ENCODE peak calls at places on chromosomes 11 and 22, in four cellular contexts. One of them, this sample, is unnamed.

GRCh38 chr22:42688241-42688913 is 32.3 kb downstream of the A4GALT start:
- DNase-seq in BJ: peak
- DNase-seq in prostate gland: peak
- DNase-seq in IMR-90: peak
- DNase-seq in this sample: peak

GRCh38 chr22:19845369-19845722 is 9.3 kb downstream of the GNB1L start:
- DNase-seq in BJ: no peak
- DNase-seq in prostate gland: no peak
- DNase-seq in IMR-90: no peak
- DNase-seq in this sample: no peak

GRCh38 chr11:134978388-134979088 is 566.5 kb upstream of the B3GAT1 start:
- DNase-seq in BJ: no peak
- DNase-seq in prostate gland: no peak
- DNase-seq in IMR-90: no peak
- DNase-seq in this sample: no peak

GRCh38 chr11:57762235-57762866 is 749 bp downstream of the CTNND1 start:
- DNase-seq in BJ: no peak
- DNase-seq in prostate gland: peak
- DNase-seq in IMR-90: no peak
- DNase-seq in this sample: no peak

GRCh38 chr11:2150206-2150847 is 10.7 kb downstream of the INS start:
- DNase-seq in BJ: no peak
- DNase-seq in prostate gland: no peak
- DNase-seq in IMR-90: peak
- DNase-seq in this sample: no peak

GRCh38 chr22:30250713-30251267 is 4.2 kb upstream of the LIF start:
- DNase-seq in BJ: no peak
- DNase-seq in prostate gland: no peak
- DNase-seq in IMR-90: peak
- DNase-seq in this sample: no peak

GRCh38 chr11:5831196-5831829 is 10.4 kb downstream of the OR52E6 start:
- DNase-seq in BJ: no peak
- DNase-seq in prostate gland: no peak
- DNase-seq in IMR-90: no peak
- DNase-seq in this sample: no peak

GRCh38 chr11:123588117-123588815 is 66.2 kb downstream of the SCN3B start:
- DNase-seq in BJ: no peak
- DNase-seq in prostate gland: no peak
- DNase-seq in IMR-90: no peak
- DNase-seq in this sample: no peak

GRCh38 chr11:113077379-113077778 is 116.2 kb downstream of the NCAM1 start:
- DNase-seq in BJ: no peak
- DNase-seq in prostate gland: no peak
- DNase-seq in IMR-90: no peak
- DNase-seq in this sample: no peak

GRCh38 chr11:22641559-22641958 is 15.9 kb upstream of the FANCF start:
- DNase-seq in BJ: no peak
- DNase-seq in prostate gland: no peak
- DNase-seq in IMR-90: no peak
- DNase-seq in this sample: no peak

GRCh38 chr11:69913591-69914285 is 94.5 kb upstream of the FGF3 start:
- DNase-seq in BJ: no peak
- DNase-seq in prostate gland: no peak
- DNase-seq in IMR-90: no peak
- DNase-seq in this sample: peak

GRCh38 chr11:14907411-14908213 is 15.6 kb upstream of the CYP2R1 start:
- DNase-seq in BJ: no peak
- DNase-seq in prostate gland: peak
- DNase-seq in IMR-90: peak
- DNase-seq in this sample: peak

GRCh38 chr22:32055069-32055468 is 12.0 kb downstream of the SLC5A1 start:
- DNase-seq in BJ: no peak
- DNase-seq in prostate gland: peak
- DNase-seq in IMR-90: no peak
- DNase-seq in this sample: no peak

GRCh38 chr11:132424433-132424832 is 1054.0 kb downstream of the NTM start:
- DNase-seq in BJ: no peak
- DNase-seq in prostate gland: no peak
- DNase-seq in IMR-90: no peak
- DNase-seq in this sample: no peak

GRCh38 chr11:77141034-77141433 is 13.0 kb downstream of the MYO7A start:
- DNase-seq in BJ: no peak
- DNase-seq in prostate gland: no peak
- DNase-seq in IMR-90: peak
- DNase-seq in this sample: no peak

GRCh38 chr11:8080069-8080670 is 841 bp upstream of the TUB start:
- DNase-seq in BJ: no peak
- DNase-seq in prostate gland: no peak
- DNase-seq in IMR-90: no peak
- DNase-seq in this sample: no peak

GRCh38 chr11:131579932-131580387 is 209.5 kb downstream of the NTM start:
- DNase-seq in BJ: no peak
- DNase-seq in prostate gland: no peak
- DNase-seq in IMR-90: peak
- DNase-seq in this sample: no peak

GRCh38 chr11:66639066-66639813 is 737 bp downstream of the RBM4 start:
- DNase-seq in BJ: no peak
- DNase-seq in prostate gland: no peak
- DNase-seq in IMR-90: peak
- DNase-seq in this sample: no peak
- TF ChIP-seq CTCF in BJ: peak
- TF ChIP-seq CTCF in prostate gland: no peak
- TF ChIP-seq CTCF in IMR-90: peak
- TF ChIP-seq CTCF in this sample: peak

DNA sequence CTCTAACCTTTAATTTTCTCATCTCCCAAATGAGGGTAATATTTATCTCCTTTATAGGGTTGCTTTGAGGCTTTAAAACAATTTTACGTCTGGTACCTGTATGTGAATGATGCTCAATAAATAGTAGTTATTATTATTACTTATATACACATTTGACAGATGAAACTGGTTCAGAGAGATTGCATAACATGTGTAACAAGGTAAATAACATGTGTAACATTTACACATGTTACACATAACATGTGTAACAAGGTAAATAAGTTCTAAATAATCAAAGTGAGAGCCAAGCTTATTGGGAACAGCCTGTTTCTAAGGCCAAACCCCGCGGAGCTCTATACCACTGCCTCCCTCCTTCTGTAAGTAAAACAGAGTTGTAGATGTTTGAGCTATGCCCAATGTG is 100.9 kb downstream of the MPPED2 start:
- DNase-seq in BJ: no peak
- DNase-seq in prostate gland: no peak
- DNase-seq in IMR-90: no peak
- DNase-seq in this sample: no peak
- TF ChIP-seq CTCF in BJ: no peak
- TF ChIP-seq CTCF in prostate gland: no peak
- TF ChIP-seq CTCF in IMR-90: no peak
- TF ChIP-seq CTCF in this sample: no peak

DNA sequence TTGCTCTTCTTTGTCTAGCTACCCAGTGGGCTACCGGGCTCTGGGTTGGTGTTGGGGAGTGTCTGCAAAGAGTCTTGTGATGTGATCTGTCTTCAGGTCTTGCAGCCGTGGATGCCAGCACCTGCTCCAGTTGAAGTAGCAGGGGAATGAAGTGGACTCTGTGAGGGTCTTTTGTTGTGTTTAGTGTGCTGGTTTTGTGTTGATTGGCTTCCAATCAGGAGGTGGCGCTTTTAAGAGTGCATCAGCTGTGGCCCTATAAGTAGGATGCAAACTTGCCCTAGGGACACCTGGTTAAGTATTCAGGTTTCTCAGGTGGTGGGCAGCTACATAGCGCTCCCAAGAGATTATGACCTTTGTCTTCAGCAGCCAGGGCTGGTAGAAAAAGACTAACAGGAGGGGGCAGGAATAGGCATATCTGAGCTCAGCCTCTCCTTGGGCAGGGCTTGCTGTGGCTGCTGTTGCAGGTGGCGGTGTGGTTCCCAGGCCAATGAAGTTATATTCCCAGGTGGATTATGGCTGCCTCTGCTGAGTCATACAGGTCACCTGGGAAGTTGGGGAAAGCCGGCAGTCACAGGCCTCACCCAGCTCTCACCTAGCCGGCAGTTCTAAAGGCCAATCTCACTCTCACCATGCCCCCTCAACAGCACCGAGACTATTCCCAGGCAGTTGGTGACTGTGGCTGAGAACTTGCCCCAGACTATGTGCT is 315.6 kb upstream of the C11orf87 start:
- DNase-seq in BJ: no peak
- DNase-seq in prostate gland: no peak
- DNase-seq in IMR-90: no peak
- DNase-seq in this sample: no peak
- TF ChIP-seq CTCF in BJ: no peak
- TF ChIP-seq CTCF in prostate gland: no peak
- TF ChIP-seq CTCF in IMR-90: no peak
- TF ChIP-seq CTCF in this sample: no peak

GRCh38 chr11:93169950-93170561 is 27.7 kb downstream of the SLC36A4 start:
- DNase-seq in BJ: no peak
- DNase-seq in prostate gland: no peak
- DNase-seq in IMR-90: peak
- DNase-seq in this sample: no peak
- TF ChIP-seq CTCF in BJ: peak
- TF ChIP-seq CTCF in prostate gland: no peak
- TF ChIP-seq CTCF in IMR-90: peak
- TF ChIP-seq CTCF in this sample: peak

GRCh38 chr11:10542776-10543175 is 1.8 kb upstream of the RNF141 start:
- DNase-seq in BJ: no peak
- DNase-seq in prostate gland: no peak
- DNase-seq in IMR-90: no peak
- DNase-seq in this sample: no peak

GRCh38 chr11:10540546-10540914 is 457 bp downstream of the RNF141 start:
- DNase-seq in BJ: no peak
- DNase-seq in prostate gland: peak
- DNase-seq in IMR-90: peak
- DNase-seq in this sample: no peak

GRCh38 chr11:10539339-10539738 is 1.6 kb downstream of the RNF141 start:
- DNase-seq in BJ: no peak
- DNase-seq in prostate gland: no peak
- DNase-seq in IMR-90: no peak
- DNase-seq in this sample: no peak

GRCh38 chr11:10538924-10539323 is 2.1 kb downstream of the RNF141 start:
- DNase-seq in BJ: no peak
- DNase-seq in prostate gland: no peak
- DNase-seq in IMR-90: no peak
- DNase-seq in this sample: no peak

DNA sequence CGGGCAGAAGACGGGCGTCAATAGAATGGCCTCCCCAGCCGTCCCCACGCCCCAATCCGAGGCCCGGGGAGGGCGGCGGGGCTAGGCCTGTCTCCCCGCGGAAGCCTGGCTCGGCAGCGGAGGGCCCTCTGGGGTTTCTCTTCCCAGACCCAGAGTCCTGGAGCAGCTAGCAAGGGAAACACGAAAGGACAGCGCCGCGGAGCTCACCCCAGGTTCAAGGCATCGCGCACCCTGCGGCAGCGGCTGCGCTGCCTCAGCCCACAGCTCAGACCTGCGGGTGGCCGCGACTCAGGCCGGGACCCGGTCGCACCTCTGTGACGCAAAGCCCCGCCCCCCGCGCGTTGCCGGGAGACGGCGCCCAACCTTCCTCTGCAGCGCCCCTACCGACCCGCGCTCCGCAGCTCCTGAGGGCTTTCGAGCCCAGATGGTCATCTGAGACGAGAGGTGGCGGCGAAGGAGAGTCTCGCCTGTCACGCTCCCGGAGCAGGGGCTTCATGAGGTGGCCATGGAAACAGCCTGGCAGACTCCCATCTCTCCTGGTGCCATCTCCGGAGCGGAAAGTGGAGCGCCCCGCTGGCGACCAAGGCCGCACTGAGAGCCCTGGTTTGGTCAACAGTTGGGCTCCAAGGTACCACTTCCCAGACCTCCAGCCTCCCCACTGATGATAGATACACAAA is at the start of gene RNF141:
- DNase-seq in BJ: peak
- DNase-seq in prostate gland: peak
- DNase-seq in IMR-90: peak
- DNase-seq in this sample: peak
- TF ChIP-seq CTCF in BJ: peak
- TF ChIP-seq CTCF in prostate gland: peak
- TF ChIP-seq CTCF in IMR-90: peak
- TF ChIP-seq CTCF in this sample: peak

GRCh38 chr11:60763692-60764369 is 7.2 kb downstream of the MS4A15 start:
- DNase-seq in BJ: no peak
- DNase-seq in prostate gland: no peak
- DNase-seq in IMR-90: no peak
- DNase-seq in this sample: no peak
- TF ChIP-seq CTCF in BJ: no peak
- TF ChIP-seq CTCF in prostate gland: no peak
- TF ChIP-seq CTCF in IMR-90: no peak
- TF ChIP-seq CTCF in this sample: no peak

This sample was measured in upper lobe of right lung.